ENCODE peak calls at places on chromosomes 11 and 22, in six cellular contexts. M, Q, E, U, D and A are unnamed samples.

GRCh38 chr11:113908107-113908506 is 3.5 kb downstream of the HTR3B start:
- DNase-seq in M (no peak), Q (no peak), E (no peak), U (no peak), D (no peak), A (no peak)

GRCh38 chr22:39839198-39839597 is 54.4 kb downstream of the ENTHD1 start:
- DNase-seq in M (no peak), Q (no peak), E (no peak), U (no peak), D (no peak), A (no peak)

GRCh38 chr11:48170176-48170839 is 46.3 kb upstream of the OR4B1 start:
- DNase-seq in M (no peak), Q (no peak), E (no peak), U (peak; percentile 28), D (no peak), A (no peak)

GRCh38 chr22:49372530-49373288 is 455.0 kb downstream of the BRD1 start:
- DNase-seq in M (peak; percentile 62), Q (peak; percentile 69), E (no peak), U (no peak), D (no peak), A (no peak)

GRCh38 chr11:82191690-82192089 is 542.0 kb downstream of the FAM181B start:
- DNase-seq in M (no peak), Q (no peak), E (no peak), U (no peak), D (no peak), A (no peak)

GRCh38 chr11:92393218-92393617 is 168.6 kb downstream of the FAT3 start:
- DNase-seq in M (no peak), Q (no peak), E (no peak), U (no peak), D (no peak), A (no peak)

GRCh38 chr11:132718711-132719641 is 813.3 kb downstream of the OPCML start:
- DNase-seq in M (no peak), Q (no peak), E (no peak), U (peak; percentile 2), D (no peak), A (peak; percentile 4)

GRCh38 chr11:43486141-43486540 is 127.4 kb downstream of the TTC17 start:
- DNase-seq in M (no peak), Q (no peak), E (no peak), U (no peak), D (no peak), A (no peak)

GRCh38 chr11:72826191-72826941 is 12.2 kb downstream of the ATG16L2 start:
- DNase-seq in M (no peak), Q (no peak), E (no peak), U (no peak), D (no peak), A (no peak)

GRCh38 chr11:75349540-75350116 is 1.8 kb downstream of the ARRB1 start:
- DNase-seq in M (peak; percentile 71), Q (peak; percentile 83), E (no peak), U (no peak), D (peak; percentile 37), A (no peak)

GRCh38 chr11:63599211-63600122 is 14.8 kb downstream of the PLAAT3 start:
- DNase-seq in M (no peak), Q (no peak), E (no peak), U (no peak), D (no peak), A (no peak)

GRCh38 chr11:119285431-119285830 is 31.5 kb downstream of the MCAM start:
- DNase-seq in M (no peak), Q (no peak), E (no peak), U (no peak), D (no peak), A (no peak)

GRCh38 chr11:109914809-109915653 is 178.2 kb upstream of the ZC3H12C start:
- DNase-seq in M (no peak), Q (no peak), E (no peak), U (peak; percentile 6), D (no peak), A (peak; percentile 14)

GRCh38 chr11:69321877-69322350 is 28.0 kb downstream of the MYEOV start:
- DNase-seq in M (peak; percentile 75), Q (no peak), E (no peak), U (peak; percentile 95), D (no peak), A (peak; percentile 45)

GRCh38 chr11:33622231-33622630 is 78.4 kb downstream of the C11orf91 start:
- DNase-seq in M (no peak), Q (no peak), E (no peak), U (peak; percentile 78), D (no peak), A (peak; percentile 77)

GRCh38 chr11:34358258-34358665 is 452 bp upstream of the ABTB2 start:
- DNase-seq in M (peak; percentile 81), Q (peak; percentile 92), E (peak; percentile 54), U (no peak), D (peak; percentile 55), A (no peak)

GRCh38 chr11:118621071-118621815 is 13.8 kb downstream of the PHLDB1 start:
- DNase-seq in M (peak; percentile 96), Q (peak; percentile 87), E (peak; percentile 89), U (peak; percentile 87), D (peak; percentile 91), A (peak; percentile 68)

GRCh38 chr22:38313384-38313955 is 3.8 kb downstream of the CSNK1E start:
- DNase-seq in M (peak; percentile 89), Q (peak; percentile 85), E (peak; percentile 57), U (peak; percentile 93), D (peak; percentile 80), A (peak; percentile 92)

GRCh38 chr22:38310518-38311330 is 6.5 kb downstream of the CSNK1E start:
- DNase-seq in M (no peak), Q (peak; percentile 70), E (no peak), U (no peak), D (peak; percentile 44), A (no peak)

GRCh38 chr22:38309614-38310517 is 7.4 kb downstream of the CSNK1E start:
- DNase-seq in M (peak; percentile 83), Q (peak; percentile 47), E (no peak), U (no peak), D (peak; percentile 57), A (no peak)

GRCh38 chr22:38312261-38312800 is 4.9 kb downstream of the CSNK1E start:
- DNase-seq in M (no peak), Q (no peak), E (no peak), U (no peak), D (no peak), A (no peak)

DNA sequence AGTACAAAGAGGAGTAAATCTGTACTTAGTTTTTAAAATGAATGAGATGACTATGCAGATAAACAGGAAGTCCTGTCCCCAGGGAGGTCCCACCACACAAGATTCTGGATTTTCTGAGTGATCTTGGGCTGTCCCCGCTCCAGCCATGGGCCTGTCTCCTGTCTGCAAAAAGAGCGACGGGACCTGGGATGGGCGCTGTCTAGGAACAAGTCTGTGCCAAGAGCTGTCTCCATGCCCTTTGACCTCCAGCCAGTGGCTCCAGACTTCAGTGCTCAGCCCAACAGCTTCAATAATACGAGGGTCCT is 6.0 kb downstream of the CSNK1E start:
- DNase-seq in M (no peak), Q (no peak), E (no peak), U (no peak), D (no peak), A (no peak)
- H3K4me3 ChIP-seq in M (no peak overlapping the region), Q (no peak overlapping the region), E (no peak overlapping the region), U (no peak overlapping the region), D (peak overlapping the region; percentile 8), A (no peak overlapping the region)

GRCh38 chr22:25167834-25168601 is 31.6 kb upstream of the CRYBB3 start:
- DNase-seq in M (no peak), Q (peak; percentile 22), E (no peak), U (no peak), D (no peak), A (no peak)

GRCh38 chr22:25167082-25167481 is 32.6 kb upstream of the CRYBB3 start:
- DNase-seq in M (no peak), Q (no peak), E (no peak), U (no peak), D (no peak), A (no peak)

GRCh38 chr22:25172153-25172552 is 27.5 kb upstream of the CRYBB3 start:
- DNase-seq in M (no peak), Q (no peak), E (peak; percentile 40), U (no peak), D (no peak), A (no peak)

GRCh38 chr22:25169278-25170031 is 30.2 kb upstream of the CRYBB3 start:
- DNase-seq in M (no peak), Q (no peak), E (no peak), U (no peak), D (no peak), A (no peak)

DNA sequence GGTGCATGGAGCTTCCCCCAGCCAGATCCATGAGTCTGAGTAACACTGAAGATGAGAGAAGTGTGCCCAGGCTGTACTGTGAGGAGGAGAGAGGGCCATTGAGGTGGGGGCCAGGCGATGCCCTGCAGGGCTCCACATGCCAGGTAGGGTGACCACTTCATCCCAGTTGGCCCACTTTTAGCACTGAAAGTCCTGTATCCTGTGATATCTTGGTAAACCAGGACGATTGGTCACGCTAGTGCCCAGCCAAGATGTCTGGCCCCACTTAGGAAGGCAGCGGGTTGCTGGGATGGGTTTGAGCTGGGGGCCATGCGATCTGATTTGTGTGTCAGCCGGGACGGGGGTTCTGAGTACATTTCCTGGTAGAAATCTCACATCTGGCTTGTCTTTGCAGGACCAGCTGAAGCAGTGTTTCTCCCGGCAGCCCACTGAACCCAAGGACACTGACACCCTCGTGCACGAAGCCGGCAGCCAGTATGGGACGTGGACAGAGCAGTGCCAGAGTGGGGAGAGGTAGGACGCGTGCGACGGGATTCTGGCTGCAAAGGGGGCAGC is 29.2 kb upstream of the CRYBB3 start:
- DNase-seq in M (no peak), Q (no peak), E (no peak), U (no peak), D (no peak), A (no peak)
- H3K4me3 ChIP-seq in M (no peak overlapping the region), Q (no peak overlapping the region), E (no peak overlapping the region), U (no peak overlapping the region), D (no peak overlapping the region), A (no peak overlapping the region)

GRCh38 chr11:124937336-124937935 is 1.6 kb upstream of the HEPACAM start:
- DNase-seq in M (no peak), Q (no peak), E (no peak), U (no peak), D (no peak), A (no peak)
- H3K4me3 ChIP-seq in M (no peak overlapping the region), Q (no peak overlapping the region), E (no peak overlapping the region), U (no peak overlapping the region), D (no peak overlapping the region), A (no peak overlapping the region)

GRCh38 chr11:78560826-78561484 is 13.7 kb downstream of the NARS2 start:
- DNase-seq in M (no peak), Q (no peak), E (no peak), U (no peak), D (no peak), A (no peak)

GRCh38 chr11:78564037-78564888 is 10.4 kb downstream of the NARS2 start:
- DNase-seq in M (no peak), Q (no peak), E (peak; percentile 35), U (peak; percentile 41), D (no peak), A (no peak)

GRCh38 chr11:78560066-78560597 is 14.5 kb downstream of the NARS2 start:
- DNase-seq in M (no peak), Q (no peak), E (no peak), U (no peak), D (no peak), A (no peak)

GRCh38 chr11:78564889-78565467 is 9.7 kb downstream of the NARS2 start:
- DNase-seq in M (no peak), Q (no peak), E (no peak), U (no peak), D (no peak), A (no peak)

DNA sequence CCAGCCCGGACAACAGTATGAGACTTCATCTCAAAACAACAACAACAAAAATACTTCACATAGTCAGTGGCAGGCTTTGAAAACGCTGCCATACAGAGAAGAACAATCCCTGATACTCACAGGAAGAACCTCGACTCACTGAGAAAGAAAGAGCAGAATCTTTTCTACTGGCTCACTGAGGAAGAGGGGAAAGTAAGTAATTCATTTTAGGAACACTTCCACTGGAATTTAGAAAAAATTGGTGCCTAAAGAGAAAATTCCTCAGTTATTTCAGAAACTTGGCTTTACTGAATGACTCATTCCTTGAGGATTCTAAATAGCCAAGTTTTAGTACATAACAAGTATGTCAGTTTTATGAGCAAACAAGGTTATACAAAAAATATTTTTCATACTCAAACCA is 12.3 kb downstream of the NARS2 start:
- DNase-seq in M (no peak), Q (no peak), E (no peak), U (no peak), D (no peak), A (no peak)
- H3K4me3 ChIP-seq in M (peak overlapping the region; percentile 5), Q (no peak overlapping the region), E (no peak overlapping the region), U (no peak overlapping the region), D (no peak overlapping the region), A (no peak overlapping the region)